ENCODE peak calls at places on chromosomes 1 and 21, in eight cellular contexts. H, O, F, Z, B, A, Y and X are unnamed samples.

GRCh38 chr1:56644941-56645662 is at the start of gene PRKAA2:
- DNase-seq in H (peak), O (peak), F (no peak), Z (peak), B (no peak), A (no peak), Y (peak), X (no peak)

GRCh38 chr1:97540346-97540888 is 380.4 kb downstream of the DPYD start:
- DNase-seq in H (no peak), O (no peak), F (no peak), Z (no peak), B (no peak), A (no peak), Y (no peak), X (no peak)

GRCh38 chr1:10104844-10105243 is 72.1 kb downstream of the UBE4B start:
- DNase-seq in H (no peak), O (no peak), F (no peak), Z (no peak), B (no peak), A (no peak), Y (no peak), X (no peak)

GRCh38 chr1:58785424-58786058 is 1.7 kb upstream of the JUN start:
- DNase-seq in H (peak), O (no peak), F (peak), Z (no peak), B (peak), A (peak), Y (peak), X (peak)

GRCh38 chr1:241081473-241081872 is 275.5 kb downstream of the RGS7 start:
- DNase-seq in H (no peak), O (no peak), F (no peak), Z (no peak), B (no peak), A (no peak), Y (no peak), X (no peak)

GRCh38 chr1:204102719-204103118 is 29.8 kb downstream of the SOX13 start:
- DNase-seq in H (no peak), O (no peak), F (no peak), Z (no peak), B (no peak), A (no peak), Y (no peak), X (no peak)

GRCh38 chr1:159084867-159085266 is 8.3 kb upstream of the AIM2 start:
- DNase-seq in H (no peak), O (no peak), F (no peak), Z (no peak), B (no peak), A (no peak), Y (no peak), X (no peak)

GRCh38 chr1:8412183-8412831 is 94.4 kb downstream of the SLC45A1 start:
- DNase-seq in H (no peak), O (no peak), F (no peak), Z (no peak), B (no peak), A (no peak), Y (no peak), X (no peak)

GRCh38 chr1:184472117-184472516 is 85.3 kb downstream of the C1orf21 start:
- DNase-seq in H (no peak), O (peak), F (no peak), Z (no peak), B (no peak), A (no peak), Y (no peak), X (no peak)

GRCh38 chr21:38434913-38435533 is 63.3 kb downstream of the ERG start:
- DNase-seq in H (no peak), O (no peak), F (no peak), Z (no peak), B (no peak), A (no peak), Y (no peak), X (no peak)

GRCh38 chr1:58881471-58881994 is 97.7 kb upstream of the JUN start:
- DNase-seq in H (no peak), O (no peak), F (no peak), Z (no peak), B (no peak), A (no peak), Y (no peak), X (no peak)

GRCh38 chr21:45317401-45318145 is 29.9 kb upstream of the POFUT2 start:
- DNase-seq in H (no peak), O (no peak), F (no peak), Z (no peak), B (no peak), A (no peak), Y (no peak), X (no peak)

GRCh38 chr1:233132445-233132844 is 163.1 kb downstream of the PCNX2 start:
- DNase-seq in H (no peak), O (no peak), F (no peak), Z (no peak), B (no peak), A (no peak), Y (no peak), X (no peak)

GRCh38 chr1:8825985-8826481 is 8.6 kb upstream of the RERE start:
- DNase-seq in H (no peak), O (no peak), F (no peak), Z (no peak), B (no peak), A (no peak), Y (no peak), X (no peak)

GRCh38 chr21:40936151-40936550 is 89.2 kb upstream of the DSCAM start:
- DNase-seq in H (no peak), O (no peak), F (no peak), Z (no peak), B (no peak), A (no peak), Y (no peak), X (no peak)

GRCh38 chr1:199855580-199855979 is 171.9 kb upstream of the NR5A2 start:
- DNase-seq in H (no peak), O (no peak), F (no peak), Z (no peak), B (no peak), A (no peak), Y (no peak), X (no peak)

GRCh38 chr1:92961896-92962752 is 862 bp upstream of the DIPK1A start:
- DNase-seq in H (no peak), O (no peak), F (peak), Z (peak), B (peak), A (no peak), Y (peak), X (peak)

GRCh38 chr1:164644774-164645634 is 86.0 kb downstream of the PBX1 start:
- DNase-seq in H (no peak), O (no peak), F (no peak), Z (no peak), B (no peak), A (no peak), Y (no peak), X (no peak)

GRCh38 chr1:3122311-3122710 is 53.3 kb downstream of the PRDM16 start:
- DNase-seq in H (no peak), O (no peak), F (no peak), Z (no peak), B (no peak), A (no peak), Y (no peak), X (no peak)

GRCh38 chr1:199877626-199878384 is 149.7 kb upstream of the NR5A2 start:
- DNase-seq in H (no peak), O (no peak), F (no peak), Z (no peak), B (no peak), A (no peak), Y (no peak), X (no peak)

GRCh38 chr1:115706774-115707425 is 61.6 kb downstream of the CASQ2 start:
- DNase-seq in H (no peak), O (no peak), F (no peak), Z (no peak), B (no peak), A (no peak), Y (no peak), X (peak)

GRCh38 chr21:21101911-21102310 is 103.7 kb downstream of the NCAM2 start:
- DNase-seq in H (peak), O (peak), F (no peak), Z (no peak), B (no peak), A (no peak), Y (no peak), X (no peak)

GRCh38 chr1:44547361-44547760 is 126.9 kb downstream of the TMEM53 start:
- DNase-seq in H (no peak), O (no peak), F (no peak), Z (no peak), B (no peak), A (no peak), Y (no peak), X (no peak)

GRCh38 chr1:200739499-200740290 is 1.0 kb downstream of the CAMSAP2 start:
- DNase-seq in H (peak), O (peak), F (no peak), Z (no peak), B (no peak), A (peak), Y (no peak), X (peak)

GRCh38 chr21:33115586-33116541 is 45.9 kb downstream of the OLIG1 start:
- DNase-seq in H (no peak), O (peak), F (no peak), Z (no peak), B (no peak), A (no peak), Y (no peak), X (no peak)

GRCh38 chr1:162878000-162878596 is 17.1 kb upstream of the CCDC190 start:
- DNase-seq in H (peak), O (peak), F (no peak), Z (no peak), B (no peak), A (no peak), Y (peak), X (no peak)

GRCh38 chr1:222095606-222096475 is 354.0 kb upstream of the DUSP10 start:
- DNase-seq in H (peak), O (no peak), F (peak), Z (peak), B (peak), A (peak), Y (no peak), X (peak)

GRCh38 chr21:36325373-36326010 is 5.5 kb downstream of the MORC3 start:
- DNase-seq in H (no peak), O (no peak), F (no peak), Z (no peak), B (no peak), A (no peak), Y (no peak), X (no peak)

GRCh38 chr1:47870946-47871750 is 126.0 kb downstream of the TRABD2B start:
- DNase-seq in H (no peak), O (no peak), F (no peak), Z (no peak), B (no peak), A (no peak), Y (no peak), X (no peak)

GRCh38 chr1:9730096-9730901 is 78.8 kb downstream of the PIK3CD start:
- DNase-seq in H (no peak), O (peak), F (no peak), Z (peak), B (no peak), A (no peak), Y (no peak), X (no peak)

GRCh38 chr21:25750085-25750484 is 15.3 kb downstream of the GABPA start:
- DNase-seq in H (no peak), O (no peak), F (no peak), Z (no peak), B (no peak), A (no peak), Y (no peak), X (no peak)

GRCh38 chr1:228515200-228515834 is 28.1 kb downstream of the RNF187 start:
- DNase-seq in H (no peak), O (peak), F (no peak), Z (no peak), B (no peak), A (no peak), Y (peak), X (no peak)

GRCh38 chr1:41677586-41677985 is 193.1 kb upstream of the EDN2 start:
- DNase-seq in H (no peak), O (no peak), F (no peak), Z (no peak), B (no peak), A (no peak), Y (no peak), X (no peak)

GRCh38 chr1:240691521-240692338 is 79.8 kb upstream of the GREM2 start:
- DNase-seq in H (peak), O (peak), F (no peak), Z (no peak), B (no peak), A (no peak), Y (peak), X (peak)

GRCh38 chr1:110677016-110677415 is 2.3 kb upstream of the KCNA3 start:
- DNase-seq in H (no peak), O (no peak), F (no peak), Z (no peak), B (no peak), A (no peak), Y (peak), X (no peak)